ENCODE peak calls at places on chromosomes 7 and 10, in ten cellular contexts. W, G, D, H, B, A, C, F, V and P are unnamed samples.

GRCh38 chr10:24467094-24467493 is 256.6 kb downstream of the ARHGAP21 start:
- DNase-seq in W (no peak), G (no peak), D (no peak), H (no peak), B (no peak), A (no peak), C (no peak), F (no peak), V (no peak), P (no peak)

GRCh38 chr10:83012866-83013265 is 1126.4 kb upstream of the GHITM start:
- DNase-seq in W (peak), G (peak), D (no peak), H (no peak), B (no peak), A (no peak), C (no peak), F (no peak), V (no peak), P (no peak)

GRCh38 chr10:80191589-80192270 is 13.6 kb downstream of the ANXA11 start:
- DNase-seq in W (no peak), G (no peak), D (no peak), H (no peak), B (no peak), A (no peak), C (peak), F (no peak), V (no peak), P (no peak)

GRCh38 chr7:86091369-86091768 is 552.3 kb upstream of the GRM3 start:
- DNase-seq in W (no peak), G (no peak), D (no peak), H (no peak), B (no peak), A (no peak), C (no peak), F (no peak), V (no peak), P (no peak)

GRCh38 chr10:101956898-101957297 is 99.1 kb downstream of the ARMH3 start:
- DNase-seq in W (no peak), G (no peak), D (no peak), H (no peak), B (no peak), A (no peak), C (no peak), F (no peak), V (no peak), P (no peak)

GRCh38 chr10:101778781-101779543 is 3.0 kb upstream of the FGF8 start:
- DNase-seq in W (no peak), G (no peak), D (peak), H (no peak), B (peak), A (peak), C (peak), F (no peak), V (peak), P (peak)

GRCh38 chr10:126684171-126684745 is 13.8 kb upstream of the C10orf90 start:
- DNase-seq in W (no peak), G (no peak), D (peak), H (no peak), B (no peak), A (no peak), C (no peak), F (no peak), V (no peak), P (no peak)

GRCh38 chr10:124647421-124648130 is 96.6 kb downstream of the FAM53B start:
- DNase-seq in W (peak), G (peak), D (peak), H (no peak), B (peak), A (peak), C (peak), F (no peak), V (no peak), P (peak)

GRCh38 chr7:155562106-155562505 is 15.7 kb upstream of the CNPY1 start:
- DNase-seq in W (no peak), G (no peak), D (no peak), H (no peak), B (no peak), A (no peak), C (no peak), F (no peak), V (no peak), P (no peak)

GRCh38 chr7:141133646-141134045 is 59.8 kb downstream of the TMEM178B start:
- DNase-seq in W (peak), G (no peak), D (peak), H (no peak), B (no peak), A (no peak), C (no peak), F (no peak), V (no peak), P (no peak)

GRCh38 chr7:104862719-104863118 is 151.3 kb upstream of the KMT2E start:
- DNase-seq in W (peak), G (peak), D (peak), H (no peak), B (no peak), A (no peak), C (no peak), F (no peak), V (peak), P (peak)

GRCh38 chr7:133061357-133061756 is 20.5 kb downstream of the CHCHD3 start:
- DNase-seq in W (no peak), G (no peak), D (no peak), H (no peak), B (no peak), A (peak), C (no peak), F (no peak), V (no peak), P (no peak)

GRCh38 chr7:109343662-109344061 is 774.0 kb downstream of the DNAJB9 start:
- DNase-seq in W (no peak), G (no peak), D (peak), H (no peak), B (no peak), A (peak), C (no peak), F (no peak), V (no peak), P (no peak)